ENCODE peak calls at places on chromosomes 1 and 21, in ten cellular contexts. C, J, Y, O, L, W, P, V, T and G are unnamed samples. For H3K4me1, the result is how much of the 10 kb centered on the place peaks cover.

GRCh38 chr1:77948841-77949424 is 29.9 kb downstream of the FUBP1 start:
- DNase-seq in C (peak), J (no peak), Y (no peak), O (no peak), L (no peak), W (no peak), P (peak), V (peak), T (no peak), G (no peak)

GRCh38 chr1:40059292-40059959 is 18.9 kb downstream of the CAP1 start:
- DNase-seq in C (no peak), J (no peak), Y (no peak), O (no peak), L (no peak), W (no peak), P (peak), V (peak), T (no peak), G (no peak)

GRCh38 chr1:233540788-233541187 is 73.1 kb upstream of the KCNK1 start:
- DNase-seq in C (no peak), J (no peak), Y (no peak), O (no peak), L (no peak), W (no peak), P (no peak), V (no peak), T (no peak), G (no peak)

GRCh38 chr1:24189528-24189927 is 2.4 kb upstream of the IFNLR1 start:
- DNase-seq in C (no peak), J (no peak), Y (no peak), O (no peak), L (no peak), W (no peak), P (no peak), V (no peak), T (no peak), G (no peak)

GRCh38 chr21:43861716-43862115 is 3.3 kb upstream of the AGPAT3 start:
- DNase-seq in C (no peak), J (no peak), Y (no peak), O (peak), L (no peak), W (no peak), P (no peak), V (no peak), T (no peak), G (no peak)

GRCh38 chr1:241531195-241532172 is 694 bp upstream of the KMO start:
- DNase-seq in C (no peak), J (no peak), Y (no peak), O (no peak), L (no peak), W (peak), P (peak), V (peak), T (no peak), G (no peak)

GRCh38 chr1:209651148-209651547 is 1.1 kb downstream of the LAMB3 start:
- DNase-seq in C (peak), J (peak), Y (no peak), O (no peak), L (no peak), W (no peak), P (peak), V (peak), T (no peak), G (peak)

GRCh38 chr1:76832521-76832920 is 34.8 kb upstream of the ST6GALNAC5 start:
- DNase-seq in C (no peak), J (no peak), Y (no peak), O (no peak), L (no peak), W (no peak), P (no peak), V (no peak), T (no peak), G (no peak)

GRCh38 chr21:37767984-37768383 is 148.3 kb downstream of the KCNJ6 start:
- DNase-seq in C (no peak), J (no peak), Y (no peak), O (no peak), L (no peak), W (no peak), P (no peak), V (peak), T (no peak), G (no peak)

GRCh38 chr1:204615881-204616280 is 69.7 kb downstream of the LRRN2 start:
- DNase-seq in C (no peak), J (no peak), Y (no peak), O (no peak), L (no peak), W (no peak), P (no peak), V (no peak), T (no peak), G (no peak)

GRCh38 chr1:14106679-14107313 is 406.8 kb downstream of the PRDM2 start:
- DNase-seq in C (no peak), J (no peak), Y (no peak), O (no peak), L (no peak), W (no peak), P (no peak), V (no peak), T (no peak), G (peak)

GRCh38 chr1:38860464-38860816 is 868 bp upstream of the RRAGC start:
- DNase-seq in C (peak), J (no peak), Y (no peak), O (no peak), L (no peak), W (no peak), P (no peak), V (peak), T (no peak), G (no peak)

GRCh38 chr1:244104309-244105060 is 53.4 kb downstream of the ZBTB18 start:
- DNase-seq in C (no peak), J (no peak), Y (no peak), O (no peak), L (no peak), W (peak), P (peak), V (peak), T (no peak), G (no peak)

GRCh38 chr1:38084700-38085099 is 38.1 kb upstream of the POU3F1 start:
- DNase-seq in C (peak), J (no peak), Y (no peak), O (no peak), L (no peak), W (peak), P (no peak), V (no peak), T (peak), G (no peak)

GRCh38 chr1:17944606-17945005 is 163.0 kb upstream of the IGSF21 start:
- DNase-seq in C (no peak), J (no peak), Y (no peak), O (no peak), L (no peak), W (no peak), P (no peak), V (no peak), T (no peak), G (no peak)

GRCh38 chr1:158095737-158096335 is 84.9 kb upstream of the CD1D start:
- DNase-seq in C (peak), J (peak), Y (no peak), O (no peak), L (no peak), W (no peak), P (peak), V (peak), T (no peak), G (no peak)

GRCh38 chr1:1628656-1629429 is 3.1 kb upstream of the MMP23B start:
- DNase-seq in C (no peak), J (no peak), Y (no peak), O (peak), L (no peak), W (peak), P (no peak), V (no peak), T (no peak), G (no peak)

GRCh38 chr1:113153116-113153803 is 80.3 kb downstream of the LRIG2 start:
- DNase-seq in C (peak), J (no peak), Y (no peak), O (no peak), L (no peak), W (peak), P (peak), V (no peak), T (no peak), G (peak)

GRCh38 chr1:170711682-170712081 is 47.8 kb downstream of the PRRX1 start:
- DNase-seq in C (no peak), J (no peak), Y (no peak), O (no peak), L (no peak), W (no peak), P (no peak), V (peak), T (no peak), G (no peak)

DNA sequence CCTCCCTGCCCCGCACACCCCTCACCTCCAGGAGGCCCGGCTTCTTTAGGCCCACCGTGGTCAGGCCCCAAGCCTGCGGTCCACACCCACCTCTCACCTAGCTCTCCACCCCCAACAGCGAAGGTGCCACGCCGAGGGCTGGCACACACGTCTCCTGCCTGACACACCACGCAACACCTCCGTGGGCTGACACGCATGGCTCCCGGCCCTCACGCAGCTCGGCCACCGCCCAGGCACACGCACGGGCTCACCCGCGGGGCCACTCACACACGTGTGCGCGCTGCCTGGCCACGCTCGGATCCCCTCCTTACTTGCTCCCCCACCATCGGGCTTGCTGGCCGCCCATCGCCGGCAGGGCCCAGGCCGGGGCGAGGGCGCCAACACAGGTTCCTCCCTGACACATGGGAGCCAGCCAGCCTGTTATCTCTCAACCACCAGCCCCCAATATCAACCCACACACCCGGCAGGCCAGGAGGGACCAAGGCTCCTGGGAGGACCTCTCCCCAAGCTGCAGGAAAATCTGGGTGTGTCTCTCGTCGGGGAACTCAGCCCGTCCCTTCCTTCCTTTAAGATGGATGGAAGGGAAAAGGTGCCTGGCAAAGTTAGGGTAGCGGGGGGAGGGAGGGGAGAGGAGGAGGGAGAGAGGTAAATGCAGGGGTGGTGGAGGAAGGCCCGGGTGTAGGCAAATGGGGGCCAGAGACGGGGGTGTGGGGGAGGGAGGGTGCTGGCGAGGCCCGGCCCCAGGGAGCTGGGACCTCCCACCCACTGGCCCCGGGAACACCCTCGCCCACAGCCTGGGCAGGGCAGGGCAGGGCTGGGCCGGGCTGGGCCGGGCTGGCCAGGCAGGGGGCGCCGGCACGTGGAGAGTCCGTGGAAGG is 546 bp downstream of the ELOVL1 start:
- DNase-seq in C (peak), J (no peak), Y (peak), O (no peak), L (no peak), W (no peak), P (no peak), V (no peak), T (no peak), G (no peak)
- TF ChIP-seq POLR2A in C (no peak), J (peak), Y (no peak), O (peak), L (no peak), W (no peak), P (no peak), V (peak), T (no peak), G (peak)

DNA sequence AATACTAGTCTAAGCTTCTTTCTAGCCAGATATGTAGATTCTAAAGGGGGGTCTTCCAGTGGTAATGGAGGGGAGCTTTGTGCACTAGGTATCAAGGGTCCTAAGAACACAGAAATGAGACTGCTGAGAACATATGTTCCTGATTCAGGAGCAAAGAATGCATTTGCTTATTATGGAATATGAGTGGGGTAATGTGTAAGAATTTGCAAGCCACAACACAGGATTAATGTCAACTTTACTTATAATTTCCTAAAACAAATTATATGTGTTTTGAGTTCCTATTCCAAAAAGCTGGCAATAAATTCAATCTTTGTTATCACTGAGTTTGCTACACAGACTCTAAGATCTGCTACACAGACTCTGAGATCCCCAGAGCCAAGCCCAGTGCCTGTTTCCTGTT is 357.0 kb upstream of the PTBP2 start:
- DNase-seq in C (no peak), J (no peak), Y (no peak), O (no peak), L (no peak), W (no peak), P (no peak), V (peak), T (no peak), G (no peak)
- H3K4me1 ChIP-seq in C (under half), J (under half), Y (under half), O (under half), L (under half), W (under half), P (under half), V (under half), T (under half), G (under half)

DNA sequence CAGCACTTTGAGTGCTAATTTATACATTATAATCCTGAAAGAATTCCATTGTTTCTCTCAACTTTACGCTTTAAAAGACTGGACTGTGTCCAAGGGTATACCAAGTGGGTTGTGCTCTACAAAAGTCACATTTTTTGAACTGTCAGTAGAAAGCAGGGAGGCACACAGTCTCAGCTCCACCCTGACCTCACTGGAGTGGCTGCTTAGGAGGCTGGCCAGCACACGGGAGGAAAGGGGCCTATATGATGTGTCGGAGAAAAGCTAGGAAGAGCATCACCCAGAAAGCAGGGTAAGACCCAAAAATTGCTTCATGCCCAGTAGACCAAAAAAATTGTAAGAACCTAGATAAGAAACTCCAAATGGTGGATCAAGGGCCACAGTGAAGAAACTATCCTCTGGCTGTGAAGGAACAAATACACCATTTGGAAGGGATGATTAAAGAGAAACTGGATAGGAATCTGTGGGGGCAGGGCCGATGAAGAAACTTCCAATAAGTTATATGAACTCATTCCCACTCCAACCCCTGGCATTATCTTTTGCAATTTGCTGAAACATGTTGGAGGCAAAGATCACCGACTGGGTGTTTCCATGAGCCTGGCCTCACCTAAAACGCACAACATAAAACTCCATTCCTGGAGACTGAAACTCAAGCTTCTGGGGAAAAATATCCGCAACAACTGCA is 1.9 kb downstream of the S100A10 start:
- DNase-seq in C (no peak), J (no peak), Y (no peak), O (no peak), L (no peak), W (no peak), P (no peak), V (no peak), T (no peak), G (no peak)
- H3K4me3 ChIP-seq in C (no peak), J (peak), Y (peak), O (peak), L (peak), W (peak), P (peak), V (peak), T (peak), G (peak)

GRCh38 chr1:9826087-9826486 is 2.3 kb upstream of the CLSTN1 start:
- DNase-seq in C (no peak), J (no peak), Y (no peak), O (no peak), L (no peak), W (no peak), P (no peak), V (no peak), T (no peak), G (no peak)

GRCh38 chr1:9824702-9825089 is 931 bp upstream of the CLSTN1 start:
- DNase-seq in C (no peak), J (no peak), Y (no peak), O (no peak), L (no peak), W (no peak), P (no peak), V (no peak), T (no peak), G (no peak)

GRCh38 chr1:9823943-9824701 is at the start of gene CLSTN1:
- DNase-seq in C (peak), J (peak), Y (peak), O (peak), L (peak), W (peak), P (peak), V (peak), T (peak), G (no peak)

GRCh38 chr1:9826616-9827015 is 2.9 kb upstream of the CLSTN1 start:
- DNase-seq in C (no peak), J (no peak), Y (no peak), O (peak), L (no peak), W (no peak), P (no peak), V (no peak), T (no peak), G (no peak)

GRCh38 chr1:9825101-9826074 is 1.6 kb upstream of the CLSTN1 start:
- DNase-seq in C (peak), J (peak), Y (peak), O (peak), L (no peak), W (peak), P (peak), V (peak), T (peak), G (no peak)
- TF ChIP-seq POLR2A in C (peak), J (no peak), Y (peak), O (no peak), L (no peak), W (no peak), P (no peak), V (no peak), T (peak), G (no peak)

GRCh38 chr1:8152731-8153702 is 126.9 kb upstream of the ERRFI1 start:
- DNase-seq in C (no peak), J (no peak), Y (no peak), O (no peak), L (no peak), W (no peak), P (peak), V (no peak), T (no peak), G (no peak)
- H3K4me1 ChIP-seq in C (under half), J (under half), Y (under half), O (under half), L (under half), W (under half), P (under half), V (under half), T (under half), G (under half)